ENCODE peak calls at places on chromosomes 4 and X, in four cellular contexts. C is GM12892, E is AG09309, U is activated T-helper 1 cell treated with Interleukin-2 at 50 U/mL for 16 hours. Y is an unnamed sample.

GRCh38 chr4:145618210-145618911 is 824 bp upstream of the MMAA start:
- DNase-seq in C (peak; percentile 13), E (no peak), U (no peak), Y (no peak)

GRCh38 chr4:38811307-38811706 is 6.7 kb upstream of the TLR1 start:
- DNase-seq in C (no peak), E (no peak), U (no peak), Y (no peak)

GRCh38 chr4:135605096-135605495 is 1403.5 kb upstream of the PABPC4L start:
- DNase-seq in C (no peak), E (no peak), U (no peak), Y (no peak)

GRCh38 chr4:75557696-75558095 is 1.8 kb downstream of the ODAPH start:
- DNase-seq in C (no peak), E (no peak), U (no peak), Y (no peak)

GRCh38 chr4:177879851-177880250 is 437.6 kb upstream of the AGA start:
- DNase-seq in C (no peak), E (no peak), U (no peak), Y (no peak)

GRCh38 chrX:7147431-7147977 is at the start of gene STS:
- DNase-seq in C (peak; percentile 38), E (no peak), U (peak; percentile 33), Y (peak; percentile 14)

GRCh38 chr4:71239365-71239764 is 99.5 kb upstream of the SLC4A4 start:
- DNase-seq in C (no peak), E (no peak), U (no peak), Y (no peak)

GRCh38 chrX:13334491-13334890 is 14.6 kb upstream of the ATXN3L start:
- DNase-seq in C (no peak), E (no peak), U (no peak), Y (no peak)

GRCh38 chrX:49058794-49059193 is at the start of gene CCDC120:
- DNase-seq in C (no peak), E (no peak), U (no peak), Y (no peak)

GRCh38 chrX:39309018-39309620 is 507.9 kb downstream of the MID1IP1 start:
- DNase-seq in C (no peak), E (no peak), U (no peak), Y (peak; percentile 58)

Y was measured in stimulated activated naive CD4-positive, alpha-beta T cell treated with Interleukin-2 at 50 U/mL for 16 hours.